ENCODE peak calls at places on chromosomes 11 and 22, in five cellular contexts. One of them, this sample, is unnamed.
A peak's percentile ranks its signal among the peaks of the same experiment; 100 is the strongest.

GRCh38 chr11:27646051-27646818 is 54.0 kb downstream of the BDNF start:
- DNase-seq in SK-N-SH: peak; percentile 80
- DNase-seq in GM12878: no peak
- DNase-seq in H1: no peak
- DNase-seq in K562: no peak
- DNase-seq in this sample: no peak

GRCh38 chr11:123729602-123730001 is 11.9 kb downstream of the ZNF202 start:
- DNase-seq in SK-N-SH: no peak
- DNase-seq in GM12878: no peak
- DNase-seq in H1: no peak
- DNase-seq in K562: no peak
- DNase-seq in this sample: no peak

GRCh38 chr22:49097966-49098365 is 729.7 kb downstream of the BRD1 start:
- DNase-seq in SK-N-SH: no peak
- DNase-seq in GM12878: no peak
- DNase-seq in H1: no peak
- DNase-seq in K562: no peak
- DNase-seq in this sample: no peak

GRCh38 chr11:19160839-19161238 is 40.9 kb downstream of the CSRP3 start:
- DNase-seq in SK-N-SH: no peak
- DNase-seq in GM12878: no peak
- DNase-seq in H1: no peak
- DNase-seq in K562: no peak
- DNase-seq in this sample: no peak

GRCh38 chr22:38833061-38833460 is 10.8 kb downstream of the NPTXR start:
- DNase-seq in SK-N-SH: no peak
- DNase-seq in GM12878: no peak
- DNase-seq in H1: no peak
- DNase-seq in K562: no peak
- DNase-seq in this sample: no peak

GRCh38 chr11:46293616-46294015 is 16.2 kb downstream of the CREB3L1 start:
- DNase-seq in SK-N-SH: no peak
- DNase-seq in GM12878: no peak
- DNase-seq in H1: no peak
- DNase-seq in K562: no peak
- DNase-seq in this sample: no peak

GRCh38 chr11:70810131-70810530 is 411.8 kb downstream of the CTTN start:
- DNase-seq in SK-N-SH: no peak
- DNase-seq in GM12878: no peak
- DNase-seq in H1: no peak
- DNase-seq in K562: no peak
- DNase-seq in this sample: no peak

GRCh38 chr11:102831128-102831708 is 12.2 kb downstream of the MMP3 start:
- DNase-seq in SK-N-SH: peak; percentile 40
- DNase-seq in GM12878: no peak
- DNase-seq in H1: peak; percentile 71
- DNase-seq in K562: no peak
- DNase-seq in this sample: no peak

GRCh38 chr11:19072464-19072863 is 11.9 kb upstream of the MRGPRX2 start:
- DNase-seq in SK-N-SH: no peak
- DNase-seq in GM12878: no peak
- DNase-seq in H1: no peak
- DNase-seq in K562: no peak
- DNase-seq in this sample: no peak

GRCh38 chr11:110065189-110065588 is 28.0 kb upstream of the ZC3H12C start:
- DNase-seq in SK-N-SH: no peak
- DNase-seq in GM12878: no peak
- DNase-seq in H1: no peak
- DNase-seq in K562: no peak
- DNase-seq in this sample: no peak

GRCh38 chr11:47867821-47868220 is 19.7 kb upstream of the NUP160 start:
- DNase-seq in SK-N-SH: no peak
- DNase-seq in GM12878: no peak
- DNase-seq in H1: no peak
- DNase-seq in K562: no peak
- DNase-seq in this sample: no peak

GRCh38 chr11:20658135-20658534 is 11.3 kb upstream of the NELL1 start:
- DNase-seq in SK-N-SH: no peak
- DNase-seq in GM12878: no peak
- DNase-seq in H1: no peak
- DNase-seq in K562: no peak
- DNase-seq in this sample: no peak

GRCh38 chr11:36034572-36035331 is 90.9 kb downstream of the LDLRAD3 start:
- DNase-seq in SK-N-SH: peak; percentile 35
- DNase-seq in GM12878: no peak
- DNase-seq in H1: no peak
- DNase-seq in K562: no peak
- DNase-seq in this sample: peak; percentile 79

GRCh38 chr11:36033936-36034335 is 90.1 kb downstream of the LDLRAD3 start:
- DNase-seq in SK-N-SH: no peak
- DNase-seq in GM12878: no peak
- DNase-seq in H1: no peak
- DNase-seq in K562: no peak
- DNase-seq in this sample: no peak

GRCh38 chr11:36027731-36028130 is 83.9 kb downstream of the LDLRAD3 start:
- DNase-seq in SK-N-SH: no peak
- DNase-seq in GM12878: no peak
- DNase-seq in H1: no peak
- DNase-seq in K562: no peak
- DNase-seq in this sample: no peak

GRCh38 chr11:36033082-36033751 is 89.4 kb downstream of the LDLRAD3 start:
- DNase-seq in SK-N-SH: no peak
- DNase-seq in GM12878: no peak
- DNase-seq in H1: peak; percentile 54
- DNase-seq in K562: no peak
- DNase-seq in this sample: no peak

GRCh38 chr11:36030707-36031365 is 87.0 kb downstream of the LDLRAD3 start:
- DNase-seq in SK-N-SH: peak; percentile 56
- DNase-seq in GM12878: no peak
- DNase-seq in H1: no peak
- DNase-seq in K562: no peak
- DNase-seq in this sample: no peak
- TF ChIP-seq JUND in SK-N-SH: no peak
- TF ChIP-seq JUND in GM12878: no peak
- TF ChIP-seq JUND in H1: no peak
- TF ChIP-seq JUND in K562: no peak
- TF ChIP-seq JUND in this sample: no peak

GRCh38 chr11:77468527-77468926 is 5.4 kb downstream of the PAK1 start:
- DNase-seq in SK-N-SH: no peak
- DNase-seq in GM12878: no peak
- DNase-seq in H1: no peak
- DNase-seq in K562: no peak
- DNase-seq in this sample: no peak
- TF ChIP-seq JUND in SK-N-SH: no peak
- TF ChIP-seq JUND in GM12878: no peak
- TF ChIP-seq JUND in H1: no peak
- TF ChIP-seq JUND in K562: no peak
- TF ChIP-seq JUND in this sample: no peak

GRCh38 chr11:84021291-84021690 is 735.1 kb upstream of the CCDC90B start:
- DNase-seq in SK-N-SH: no peak
- DNase-seq in GM12878: no peak
- DNase-seq in H1: no peak
- DNase-seq in K562: no peak
- DNase-seq in this sample: no peak

GRCh38 chr11:84022695-84023094 is 736.5 kb upstream of the CCDC90B start:
- DNase-seq in SK-N-SH: no peak
- DNase-seq in GM12878: no peak
- DNase-seq in H1: no peak
- DNase-seq in K562: no peak
- DNase-seq in this sample: no peak

GRCh38 chr11:84019576-84020194 is 733.5 kb upstream of the CCDC90B start:
- DNase-seq in SK-N-SH: no peak
- DNase-seq in GM12878: no peak
- DNase-seq in H1: no peak
- DNase-seq in K562: no peak
- DNase-seq in this sample: no peak

DNA sequence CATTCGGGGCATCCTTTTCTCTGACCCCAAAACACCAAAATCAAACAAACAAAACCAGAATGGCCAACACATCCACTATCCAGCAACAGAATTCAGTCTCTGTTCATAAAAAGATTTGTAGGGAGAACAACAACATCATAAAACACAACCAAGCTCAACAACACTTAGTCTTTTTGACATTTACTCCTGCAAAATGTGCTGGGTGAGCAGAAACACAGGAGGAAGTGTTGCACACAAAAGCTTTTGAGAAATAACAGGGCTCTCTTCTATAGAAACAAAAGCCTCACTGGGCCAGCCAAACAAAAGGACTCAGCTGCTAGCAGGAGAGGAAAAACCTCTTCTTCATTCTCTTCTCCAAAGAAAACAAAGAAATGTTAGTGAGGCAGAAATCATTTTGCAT is 736.1 kb upstream of the CCDC90B start:
- DNase-seq in SK-N-SH: no peak
- DNase-seq in GM12878: no peak
- DNase-seq in H1: no peak
- DNase-seq in K562: no peak
- DNase-seq in this sample: no peak
- TF ChIP-seq JUND in SK-N-SH: no peak
- TF ChIP-seq JUND in GM12878: no peak
- TF ChIP-seq JUND in H1: no peak
- TF ChIP-seq JUND in K562: no peak
- TF ChIP-seq JUND in this sample: no peak

DNA sequence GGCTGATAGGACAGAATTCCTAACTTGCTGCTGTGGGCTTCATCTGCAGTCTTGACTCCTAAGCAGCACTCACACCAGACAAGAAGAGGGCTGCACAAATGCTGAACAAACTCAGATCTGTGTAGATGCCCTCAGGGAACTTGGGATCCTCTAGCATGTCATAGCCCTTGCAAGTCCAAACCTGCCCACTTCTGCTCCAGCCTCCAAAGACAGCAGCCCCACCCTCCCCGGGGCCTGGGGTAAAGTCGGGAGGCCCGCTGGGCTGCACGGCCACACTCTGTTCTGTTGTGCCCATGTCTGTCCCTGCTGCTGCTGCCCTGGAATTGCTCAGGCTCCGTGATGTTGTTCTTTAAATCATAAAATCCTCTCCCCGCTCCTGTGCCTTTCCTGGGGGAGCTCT is 28.3 kb downstream of the DRD2 start:
- DNase-seq in SK-N-SH: peak; percentile 44
- DNase-seq in GM12878: no peak
- DNase-seq in H1: no peak
- DNase-seq in K562: no peak
- DNase-seq in this sample: peak; percentile 53
- TF ChIP-seq JUND in SK-N-SH: no peak
- TF ChIP-seq JUND in GM12878: no peak
- TF ChIP-seq JUND in H1: no peak
- TF ChIP-seq JUND in K562: no peak
- TF ChIP-seq JUND in this sample: no peak

GRCh38 chr22:40394607-40395006 is 24.2 kb downstream of the SGSM3 start:
- DNase-seq in SK-N-SH: no peak
- DNase-seq in GM12878: no peak
- DNase-seq in H1: no peak
- DNase-seq in K562: no peak
- DNase-seq in this sample: no peak

GRCh38 chr22:40395607-40396006 is 25.2 kb downstream of the SGSM3 start:
- DNase-seq in SK-N-SH: no peak
- DNase-seq in GM12878: no peak
- DNase-seq in H1: no peak
- DNase-seq in K562: no peak
- DNase-seq in this sample: no peak

GRCh38 chr22:40397436-40397835 is 27.0 kb downstream of the SGSM3 start:
- DNase-seq in SK-N-SH: no peak
- DNase-seq in GM12878: no peak
- DNase-seq in H1: peak; percentile 52
- DNase-seq in K562: no peak
- DNase-seq in this sample: no peak

GRCh38 chr22:40399661-40400060 is 29.3 kb downstream of the SGSM3 start:
- DNase-seq in SK-N-SH: no peak
- DNase-seq in GM12878: no peak
- DNase-seq in H1: no peak
- DNase-seq in K562: no peak
- DNase-seq in this sample: peak; percentile 19

DNA sequence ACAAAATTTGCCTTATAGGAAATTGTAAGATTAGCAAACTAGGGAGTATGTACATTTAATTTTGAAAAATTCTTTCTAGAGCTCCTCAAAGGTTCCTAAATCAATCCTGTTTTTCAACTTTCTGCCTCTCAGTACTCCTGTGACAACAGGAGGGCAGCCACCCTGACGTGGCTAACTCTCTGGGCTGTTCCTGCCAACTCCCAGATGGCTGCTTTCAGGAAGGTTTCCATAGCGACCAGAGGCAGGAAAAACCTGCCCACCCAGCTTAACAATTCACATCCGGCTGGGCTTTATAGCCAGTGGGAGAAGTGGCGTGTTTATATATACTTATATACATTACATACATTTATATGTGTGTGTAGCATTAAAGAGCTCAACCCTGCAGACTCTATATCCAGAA is 26.5 kb downstream of the SGSM3 start:
- DNase-seq in SK-N-SH: peak; percentile 75
- DNase-seq in GM12878: no peak
- DNase-seq in H1: peak; percentile 53
- DNase-seq in K562: no peak
- DNase-seq in this sample: peak; percentile 97
- TF ChIP-seq JUND in SK-N-SH: no peak
- TF ChIP-seq JUND in GM12878: no peak
- TF ChIP-seq JUND in H1: no peak
- TF ChIP-seq JUND in K562: no peak
- TF ChIP-seq JUND in this sample: peak; percentile 49

GRCh38 chr22:19440411-19441195 is 6.9 kb downstream of the C22orf39 start:
- DNase-seq in SK-N-SH: no peak
- DNase-seq in GM12878: no peak
- DNase-seq in H1: no peak
- DNase-seq in K562: peak; percentile 49
- DNase-seq in this sample: no peak
- TF ChIP-seq JUND in SK-N-SH: no peak
- TF ChIP-seq JUND in GM12878: no peak
- TF ChIP-seq JUND in H1: no peak
- TF ChIP-seq JUND in K562: no peak
- TF ChIP-seq JUND in this sample: no peak

GRCh38 chr11:64838600-64839334 is 5.7 kb downstream of the CDC42BPG start:
- DNase-seq in SK-N-SH: no peak
- DNase-seq in GM12878: no peak
- DNase-seq in H1: no peak
- DNase-seq in K562: no peak
- DNase-seq in this sample: no peak
- TF ChIP-seq JUND in SK-N-SH: no peak
- TF ChIP-seq JUND in GM12878: no peak
- TF ChIP-seq JUND in H1: no peak
- TF ChIP-seq JUND in K562: no peak
- TF ChIP-seq JUND in this sample: no peak

GRCh38 chr11:63639195-63639832 is 25.1 kb upstream of the PLAAT3 start:
- DNase-seq in SK-N-SH: no peak
- DNase-seq in GM12878: no peak
- DNase-seq in H1: no peak
- DNase-seq in K562: no peak
- DNase-seq in this sample: no peak

GRCh38 chr11:63641727-63642126 is 27.5 kb upstream of the PLAAT3 start:
- DNase-seq in SK-N-SH: no peak
- DNase-seq in GM12878: no peak
- DNase-seq in H1: no peak
- DNase-seq in K562: no peak
- DNase-seq in this sample: no peak

DNA sequence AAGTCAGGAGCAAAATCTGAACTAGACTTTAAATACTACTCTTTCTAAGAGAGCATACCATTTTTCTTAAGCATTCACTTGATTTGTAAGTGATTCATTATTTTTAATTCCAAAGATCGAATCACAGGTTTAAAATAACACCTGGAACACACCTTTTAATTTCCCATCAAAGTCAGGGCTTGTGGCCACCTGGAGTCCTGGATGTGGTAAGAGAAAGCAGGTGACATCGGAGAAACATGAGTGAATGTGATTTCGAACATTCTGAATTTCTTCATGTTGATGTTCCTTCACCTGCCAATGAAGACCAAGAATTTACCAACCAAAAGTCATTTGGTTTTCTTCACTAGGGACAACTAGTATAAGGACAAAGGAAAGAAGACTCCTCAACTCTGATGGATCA is 28.0 kb downstream of the ATL3 start:
- DNase-seq in SK-N-SH: no peak
- DNase-seq in GM12878: no peak
- DNase-seq in H1: no peak
- DNase-seq in K562: no peak
- DNase-seq in this sample: no peak
- TF ChIP-seq JUND in SK-N-SH: no peak
- TF ChIP-seq JUND in GM12878: no peak
- TF ChIP-seq JUND in H1: no peak
- TF ChIP-seq JUND in K562: no peak
- TF ChIP-seq JUND in this sample: no peak

This sample was measured in T47D.